ENCODE peak calls at places on chromosomes 12 and 14, in four cellular contexts. Z is HepG2, N is K562, G is HCT116. K is an unnamed sample.

GRCh38 chr12:6323340-6323994 is 13.0 kb downstream of the PLEKHG6 start:
- DNase-seq in Z (peak; percentile 78), N (peak; percentile 66), G (peak; percentile 70), K (peak; percentile 67)

GRCh38 chr14:56331815-56332214 is 213.6 kb downstream of the PELI2 start:
- DNase-seq in Z (no peak), N (no peak), G (no peak), K (no peak)

GRCh38 chr12:14272954-14273910 is 92.2 kb upstream of the ATF7IP start:
- DNase-seq in Z (no peak), N (no peak), G (no peak), K (no peak)

GRCh38 chr12:72072613-72073212 is 134.1 kb downstream of the TPH2 start:
- DNase-seq in Z (no peak), N (no peak), G (no peak), K (no peak)

GRCh38 chr12:54217774-54218221 is 29.0 kb upstream of the SMUG1 start:
- DNase-seq in Z (no peak), N (no peak), G (no peak), K (no peak)

GRCh38 chr12:131164096-131164872 is 210.6 kb downstream of the ADGRD1 start:
- DNase-seq in Z (no peak), N (peak; percentile 33), G (peak; percentile 10), K (no peak)

GRCh38 chr14:101359221-101360044 is 201.9 kb upstream of the DIO3 start:
- DNase-seq in Z (no peak), N (no peak), G (no peak), K (no peak)

GRCh38 chr12:40907115-40907521 is 214.9 kb downstream of the CNTN1 start:
- DNase-seq in Z (no peak), N (no peak), G (peak; percentile 85), K (no peak)

GRCh38 chr14:106802413-106803364 is 1276.3 kb downstream of the TMEM121 start:
- DNase-seq in Z (peak; percentile 40), N (no peak), G (no peak), K (no peak)

GRCh38 chr12:11645391-11645790 is 4.1 kb upstream of the ETV6 start:
- DNase-seq in Z (no peak), N (no peak), G (no peak), K (no peak)

GRCh38 chr12:75910452-75910722 is 121.2 kb downstream of the PHLDA1 start:
- DNase-seq in Z (no peak), N (no peak), G (no peak), K (no peak)

GRCh38 chr14:69999246-69999645 is 120.0 kb downstream of the SMOC1 start:
- DNase-seq in Z (no peak), N (no peak), G (no peak), K (no peak)

GRCh38 chr14:32457213-32457920 is 128.3 kb downstream of the AKAP6 start:
- DNase-seq in Z (no peak), N (no peak), G (no peak), K (no peak)
- H3K4me1 ChIP-seq in Z (no peaks in the 10 kb centered on the region), N (no peaks in the 10 kb centered on the region), G (no peaks in the 10 kb centered on the region), K (no peaks in the 10 kb centered on the region)

DNA sequence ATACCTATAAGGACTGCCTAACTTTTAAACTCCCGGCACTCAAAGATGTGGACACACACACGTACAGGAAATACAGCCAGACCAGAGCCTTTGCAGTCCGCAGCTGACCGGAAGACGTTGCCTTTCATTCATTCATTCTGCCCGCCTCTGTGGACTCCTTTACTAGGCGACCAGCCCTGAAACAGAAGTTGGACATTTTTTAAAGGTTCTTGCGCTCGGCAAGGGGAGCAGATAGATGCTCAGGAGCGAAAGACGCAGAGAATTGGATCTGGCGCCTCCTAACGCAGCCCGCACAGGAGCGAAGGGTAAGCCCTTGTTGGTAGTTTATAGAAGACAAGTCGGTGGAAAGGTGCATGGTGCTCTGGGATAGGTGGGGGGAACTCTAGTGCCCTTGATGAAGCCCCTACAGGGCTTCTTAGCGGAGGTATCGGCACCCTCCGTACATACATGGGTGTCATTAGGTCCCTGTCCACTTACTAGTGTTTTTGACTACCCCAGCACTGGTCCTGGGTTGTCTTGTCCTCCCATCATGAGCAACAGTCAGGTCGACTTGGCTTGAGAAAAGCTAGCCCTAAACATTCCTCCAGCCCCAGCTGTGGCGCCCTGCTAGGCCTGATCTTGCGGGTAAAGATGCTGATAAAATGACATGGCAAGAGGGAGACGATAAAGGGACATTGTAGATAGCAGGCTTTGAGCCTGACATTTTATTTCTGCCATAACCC is at the start of gene KDM2B:
- DNase-seq in Z (peak; percentile 63), N (peak; percentile 50), G (no peak), K (no peak)
- TF ChIP-seq TCF7L2 in Z (no peak), N (no peak), G (no peak), K (peak; percentile 79)

DNA sequence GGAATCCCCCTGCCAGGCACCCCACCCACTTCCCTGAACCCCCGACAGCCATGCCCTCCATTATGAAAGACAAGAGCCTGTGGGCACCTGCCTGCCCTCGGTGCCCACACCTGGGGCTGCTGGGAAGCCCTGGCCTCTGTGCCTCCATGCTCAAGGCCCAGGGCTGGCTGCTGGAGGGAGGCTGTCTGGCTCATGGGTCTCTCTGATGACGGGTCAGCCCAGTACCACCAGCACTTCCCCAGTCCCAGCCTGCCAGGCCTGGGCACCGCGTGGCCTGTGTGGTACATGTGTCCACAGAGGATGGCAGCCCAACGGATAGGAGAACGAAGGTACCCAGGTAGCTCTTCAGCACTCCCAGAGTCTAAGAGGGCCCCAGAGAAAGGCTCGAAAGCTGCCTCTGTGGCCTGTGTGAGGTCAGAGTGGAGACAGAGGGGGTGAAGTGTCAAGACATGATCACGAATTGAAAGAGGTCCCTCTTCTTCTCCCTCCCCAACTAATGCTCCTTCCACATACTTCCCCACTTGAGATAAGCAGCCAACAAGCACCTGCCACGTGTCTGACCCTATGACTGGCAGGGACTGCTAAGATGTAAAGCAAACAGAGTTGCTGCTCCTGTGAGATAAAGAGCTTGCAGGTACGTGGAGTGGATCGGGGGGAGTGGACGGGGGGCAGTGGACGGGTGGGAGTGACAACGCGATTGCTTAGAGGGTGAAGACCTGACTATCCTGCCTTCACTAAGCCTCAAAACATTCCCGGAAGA is 21.2 kb downstream of the FBLN5 start:
- DNase-seq in Z (no peak), N (no peak), G (no peak), K (no peak)
- H3K4me1 ChIP-seq in Z (no peaks in the 10 kb centered on the region), N (peaks cover 4% of the 10 kb centered on the region), G (no peaks in the 10 kb centered on the region), K (no peaks in the 10 kb centered on the region)

GRCh38 chr12:20561886-20562285 is 133.2 kb upstream of the SLCO1C1 start:
- DNase-seq in Z (no peak), N (no peak), G (no peak), K (no peak)
- TF ChIP-seq TCF7L2 in Z (no peak), N (no peak), G (no peak), K (no peak)

GRCh38 chr12:18751866-18752265 is 13.9 kb downstream of the CAPZA3 start:
- DNase-seq in Z (no peak), N (no peak), G (no peak), K (no peak)
- H3K4me1 ChIP-seq in Z (no peaks in the 10 kb centered on the region), N (peaks cover 4% of the 10 kb centered on the region), G (no peaks in the 10 kb centered on the region), K (no peaks in the 10 kb centered on the region)

GRCh38 chr12:85308374-85308773 is 28.4 kb downstream of the ALX1 start:
- DNase-seq in Z (no peak), N (no peak), G (no peak), K (no peak)
- TF ChIP-seq TCF7L2 in Z (no peak), N (no peak), G (no peak), K (no peak)

DNA sequence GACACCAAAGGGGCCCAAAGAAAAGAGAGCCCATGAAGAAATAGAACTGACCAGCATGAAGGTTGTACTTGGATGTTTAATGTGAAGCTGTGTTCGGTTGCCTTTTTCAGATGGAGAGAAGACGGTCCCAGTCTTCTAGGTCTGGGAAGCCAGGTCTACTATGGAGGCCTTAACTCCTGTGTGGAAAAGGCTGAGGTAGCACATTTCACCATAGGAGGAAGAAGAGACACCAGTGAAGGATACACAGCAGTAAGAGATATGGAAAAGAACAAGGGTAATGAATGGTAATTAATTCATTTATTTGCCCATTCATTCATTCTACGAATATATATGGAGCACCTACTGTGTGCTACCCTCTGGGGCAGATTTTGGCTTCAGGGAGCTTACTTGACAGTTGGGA is 151.6 kb upstream of the PLEKHG7 start:
- DNase-seq in Z (no peak), N (no peak), G (no peak), K (no peak)
- H3K4me1 ChIP-seq in Z (peaks cover 21% of the 10 kb centered on the region), N (peaks cover 3% of the 10 kb centered on the region), G (no peaks in the 10 kb centered on the region), K (no peaks in the 10 kb centered on the region)

DNA sequence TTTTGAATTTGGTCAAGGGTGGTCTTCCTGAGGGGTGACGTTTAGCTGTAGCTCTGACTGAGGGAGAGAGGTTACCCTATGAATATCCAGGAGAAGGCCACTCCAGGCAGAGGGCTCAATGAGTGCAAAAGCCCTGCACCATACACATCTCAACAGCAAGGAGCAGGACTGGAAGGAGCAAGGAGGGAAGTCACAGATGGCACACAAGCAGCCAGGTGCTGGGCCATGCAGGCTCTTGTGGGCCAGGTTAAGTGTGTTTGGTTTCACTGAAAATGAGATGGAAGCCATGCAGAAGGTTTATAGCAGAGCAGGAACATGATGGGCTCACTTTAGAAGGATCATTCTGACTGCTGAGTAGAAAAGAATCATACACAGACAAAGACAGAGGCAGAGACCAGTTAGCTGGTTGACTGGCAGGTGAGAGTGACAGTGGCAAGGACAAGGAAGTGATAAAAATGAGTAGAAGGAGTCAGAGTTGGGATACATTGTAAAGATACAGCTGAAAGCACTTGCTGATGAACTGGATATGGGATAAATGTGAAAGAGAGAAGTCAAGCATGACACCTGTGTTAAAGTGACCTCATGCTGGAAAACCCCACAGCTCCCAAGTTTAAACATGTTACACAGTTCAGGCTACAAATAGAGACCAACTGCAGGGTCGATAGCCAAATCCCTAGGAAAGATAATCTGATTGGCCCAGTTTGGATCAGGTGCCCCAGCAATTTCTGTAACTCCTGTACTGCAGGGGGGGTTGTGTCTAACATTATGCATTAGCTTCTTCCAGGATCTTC is 81.1 kb downstream of the PRKD1 start:
- DNase-seq in Z (no peak), N (no peak), G (no peak), K (no peak)
- TF ChIP-seq TCF7L2 in Z (no peak), N (no peak), G (no peak), K (no peak)

GRCh38 chr12:128784030-128784770 is 39.6 kb downstream of the SLC15A4 start:
- DNase-seq in Z (no peak), N (no peak), G (no peak), K (no peak)

GRCh38 chr12:128787827-128788226 is 35.9 kb downstream of the SLC15A4 start:
- DNase-seq in Z (no peak), N (no peak), G (no peak), K (no peak)

GRCh38 chr12:128789356-128789929 is 34.3 kb downstream of the SLC15A4 start:
- DNase-seq in Z (no peak), N (no peak), G (no peak), K (no peak)

GRCh38 chr12:128790221-128790620 is 33.5 kb downstream of the SLC15A4 start:
- DNase-seq in Z (no peak), N (no peak), G (no peak), K (no peak)

GRCh38 chr12:128786741-128787391 is 36.9 kb downstream of the SLC15A4 start:
- DNase-seq in Z (no peak), N (no peak), G (no peak), K (no peak)
- H3K4me1 ChIP-seq in Z (peaks cover 11% of the 10 kb centered on the region), N (no peaks in the 10 kb centered on the region), G (no peaks in the 10 kb centered on the region), K (no peaks in the 10 kb centered on the region)

GRCh38 chr12:2643736-2644135 is 151.0 kb upstream of the FKBP4 start:
- DNase-seq in Z (no peak), N (no peak), G (no peak), K (no peak)
- TF ChIP-seq TCF7L2 in Z (no peak), N (no peak), G (no peak), K (no peak)